ENCODE peak calls at places on chromosomes 12 and 14, in five cellular contexts. E is AG04450, N is sigmoid colon, J is HCT116, A is uterus. K is an unnamed sample.

GRCh38 chr12:5796171-5797091 is 148.6 kb downstream of the ANO2 start:
- DNase-seq in E (no peak), N (no peak), J (no peak), A (no peak), K (no peak)

GRCh38 chr12:42213023-42213422 is 25.0 kb downstream of the YAF2 start:
- DNase-seq in E (no peak), N (no peak), J (no peak), A (no peak), K (peak)

GRCh38 chr12:92866418-92866817 is 62.7 kb downstream of the EEA1 start:
- DNase-seq in E (no peak), N (no peak), J (no peak), A (no peak), K (no peak)

GRCh38 chr12:54968181-54968730 is 16.3 kb downstream of the TESPA1 start:
- DNase-seq in E (no peak), N (no peak), J (no peak), A (no peak), K (no peak)

GRCh38 chr12:112638420-112638819 is 153.1 kb upstream of the RPH3A start:
- DNase-seq in E (no peak), N (no peak), J (no peak), A (no peak), K (no peak)

GRCh38 chr12:69985656-69986055 is 160.6 kb downstream of the MYRFL start:
- DNase-seq in E (no peak), N (no peak), J (peak), A (no peak), K (no peak)

GRCh38 chr14:74251546-74252030 is 12.3 kb downstream of the VSX2 start:
- DNase-seq in E (peak), N (peak), J (peak), A (peak), K (peak)

GRCh38 chr14:23984891-23985607 is 3.7 kb upstream of the DHRS4L2 start:
- DNase-seq in E (peak), N (no peak), J (no peak), A (no peak), K (peak)

GRCh38 chr14:105034314-105035039 is 13.6 kb upstream of the CDCA4 start:
- DNase-seq in E (no peak), N (no peak), J (no peak), A (no peak), K (no peak)

GRCh38 chr12:19437996-19438395 is 1.3 kb upstream of the AEBP2 start:
- DNase-seq in E (no peak), N (no peak), J (no peak), A (no peak), K (no peak)

GRCh38 chr12:19439059-19440018 is at the start of gene AEBP2:
- DNase-seq in E (peak), N (peak), J (peak), A (peak), K (peak)

GRCh38 chr12:19443585-19443984 is 4.3 kb downstream of the AEBP2 start:
- DNase-seq in E (no peak), N (no peak), J (no peak), A (no peak), K (no peak)

GRCh38 chr12:19440019-19440858 is 947 bp downstream of the AEBP2 start:
- DNase-seq in E (no peak), N (peak), J (peak), A (peak), K (no peak)

GRCh38 chr12:19440916-19441315 is 1.6 kb downstream of the AEBP2 start:
- DNase-seq in E (no peak), N (no peak), J (no peak), A (no peak), K (no peak)
- TF ChIP-seq CTCF in E (no peak), N (no peak), J (no peak), A (no peak), K (no peak)

GRCh38 chr14:62661818-62662217 is 383.4 kb downstream of the KCNH5 start:
- DNase-seq in E (no peak), N (no peak), J (no peak), A (no peak), K (no peak)

GRCh38 chr14:62655161-62655560 is 390.1 kb downstream of the KCNH5 start:
- DNase-seq in E (peak), N (no peak), J (no peak), A (no peak), K (no peak)

GRCh38 chr14:62662811-62663477 is 382.3 kb downstream of the KCNH5 start:
- DNase-seq in E (no peak), N (no peak), J (no peak), A (no peak), K (no peak)

GRCh38 chr14:62654641-62655040 is 390.6 kb downstream of the KCNH5 start:
- DNase-seq in E (peak), N (no peak), J (no peak), A (no peak), K (no peak)

GRCh38 chr14:62657376-62657775 is 387.9 kb downstream of the KCNH5 start:
- DNase-seq in E (no peak), N (no peak), J (no peak), A (no peak), K (no peak)
- TF ChIP-seq CTCF in E (no peak), N (no peak), J (no peak), A (no peak), K (no peak)

DNA sequence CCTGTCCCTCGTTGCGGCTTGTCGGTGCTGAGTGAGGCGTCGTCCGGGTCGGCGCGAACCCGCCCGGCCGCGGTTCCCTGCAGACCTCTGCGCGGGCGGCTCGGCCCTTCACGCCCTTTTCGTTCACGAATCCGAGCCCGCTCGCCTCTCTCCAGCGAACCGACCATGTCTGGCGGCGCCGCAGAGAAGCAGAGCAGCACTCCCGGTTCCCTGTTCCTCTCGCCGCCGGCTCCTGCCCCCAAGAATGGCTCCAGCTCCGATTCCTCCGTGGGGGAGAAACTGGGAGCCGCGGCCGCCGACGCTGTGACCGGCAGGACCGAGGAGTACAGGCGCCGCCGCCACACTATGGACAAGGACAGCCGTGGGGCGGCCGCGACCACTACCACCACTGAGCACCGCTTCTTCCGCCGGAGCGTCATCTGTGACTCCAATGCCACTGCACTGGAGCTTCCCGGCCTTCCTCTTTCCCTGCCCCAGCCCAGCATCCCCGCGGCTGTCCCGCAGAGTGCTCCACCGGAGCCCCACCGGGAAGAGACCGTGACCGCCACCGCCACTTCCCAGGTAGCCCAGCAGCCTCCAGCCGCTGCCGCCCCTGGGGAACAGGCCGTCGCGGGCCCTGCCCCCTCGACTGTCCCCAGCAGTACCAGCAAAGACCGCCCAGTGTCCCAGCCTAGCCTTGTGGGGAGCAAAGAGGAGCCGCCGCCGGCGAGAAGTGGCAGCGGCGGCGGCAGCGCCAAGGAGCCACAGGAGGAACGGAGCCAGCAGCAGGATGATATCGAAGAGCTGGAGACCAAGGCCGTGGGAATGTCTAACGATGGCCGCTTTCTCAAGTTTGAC is 1.2 kb downstream of the WNK1 start:
- DNase-seq in E (no peak), N (peak), J (no peak), A (peak), K (no peak)
- TF ChIP-seq CTCF in E (no peak), N (no peak), J (no peak), A (peak), K (no peak)

DNA sequence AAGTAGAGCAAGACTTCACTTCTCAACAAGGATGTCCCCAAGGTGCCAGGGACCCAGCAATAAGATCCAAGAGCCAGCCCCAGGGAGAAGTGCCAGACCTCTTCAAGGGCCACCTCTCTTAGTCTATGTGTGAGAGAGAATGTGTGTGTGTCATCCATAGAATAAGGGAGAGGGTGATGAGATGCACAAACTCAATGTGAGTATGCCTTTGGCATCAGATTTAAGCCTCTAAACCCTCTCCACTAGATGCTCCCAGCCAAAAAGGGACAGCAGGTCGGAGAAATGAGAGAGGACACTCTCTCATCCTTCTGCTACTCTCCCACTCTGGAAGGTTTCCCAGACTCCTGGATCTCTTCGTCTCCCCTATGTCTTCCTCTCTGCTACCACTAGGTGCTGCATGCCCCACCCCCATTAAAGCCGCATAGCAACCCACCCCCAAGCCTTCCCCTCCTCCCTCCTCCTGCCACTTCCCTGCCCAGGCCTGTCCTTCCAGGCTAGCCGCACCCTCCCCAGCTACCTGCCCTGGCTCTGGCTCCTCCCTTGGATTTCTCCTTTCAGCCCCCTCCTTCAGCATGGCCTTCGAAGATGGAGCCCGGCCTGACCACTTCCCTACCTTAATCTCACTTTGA is 7.6 kb downstream of the RARG start:
- DNase-seq in E (no peak), N (no peak), J (no peak), A (no peak), K (no peak)
- TF ChIP-seq CTCF in E (peak), N (no peak), J (no peak), A (no peak), K (peak)

DNA sequence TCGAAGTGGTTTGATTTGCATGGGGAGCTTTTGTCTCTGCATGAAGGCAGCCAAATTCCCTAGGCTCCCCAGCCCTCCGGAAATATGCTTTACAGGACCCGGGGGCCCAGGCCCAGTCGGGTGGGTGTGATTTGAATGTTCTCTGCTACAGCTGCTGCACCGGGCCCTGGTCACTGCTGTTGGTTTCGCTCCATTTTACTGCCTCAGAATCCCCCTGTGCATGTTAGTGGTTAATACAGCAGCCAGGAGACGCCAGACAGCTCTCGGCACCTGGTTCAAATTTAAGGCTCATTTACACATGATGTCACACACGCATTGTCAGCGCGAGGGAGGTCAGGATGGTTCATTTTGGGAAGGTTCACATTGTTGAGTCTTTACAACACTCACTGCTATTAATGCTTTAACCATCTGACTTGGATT is 99.6 kb downstream of the SLC38A6 start:
- DNase-seq in E (peak), N (no peak), J (no peak), A (no peak), K (no peak)
- TF ChIP-seq CTCF in E (peak), N (no peak), J (no peak), A (no peak), K (no peak)

K was measured in keratinocyte.